ENCODE peak calls at places on chromosome 1, in four cellular contexts. One of them, this sample, is unnamed.

GRCh38 chr1:53324728-53325297 is 3.1 kb downstream of the LRP8 start:
- DNase-seq in K562: peak; percentile 70
- DNase-seq in GM12878: no peak
- DNase-seq in HepG2: no peak
- DNase-seq in this sample: no peak

GRCh38 chr1:29577512-29577911 is 341.2 kb downstream of the PTPRU start:
- DNase-seq in K562: no peak
- DNase-seq in GM12878: no peak
- DNase-seq in HepG2: no peak
- DNase-seq in this sample: peak; percentile 48

GRCh38 chr1:53629101-53629691 is 109.8 kb downstream of the GLIS1 start:
- DNase-seq in K562: no peak
- DNase-seq in GM12878: no peak
- DNase-seq in HepG2: no peak
- DNase-seq in this sample: peak; percentile 73

GRCh38 chr1:117685936-117686806 is 80.3 kb downstream of the TENT5C start:
- DNase-seq in K562: no peak
- DNase-seq in GM12878: no peak
- DNase-seq in HepG2: no peak
- DNase-seq in this sample: no peak

GRCh38 chr1:9717193-9718005 is 65.9 kb downstream of the PIK3CD start:
- DNase-seq in HepG2: peak; percentile 93
- DNase-seq in GM12878: peak; percentile 39
- DNase-seq in K562: peak; percentile 98
- DNase-seq in this sample: peak; percentile 65

GRCh38 chr1:36981771-36982622 is 52.3 kb downstream of the GRIK3 start:
- DNase-seq in GM12878: no peak
- DNase-seq in HepG2: no peak
- DNase-seq in K562: no peak
- DNase-seq in this sample: peak; percentile 28

GRCh38 chr1:59360170-59360569 is 63.3 kb downstream of the FGGY start:
- DNase-seq in K562: no peak
- DNase-seq in GM12878: no peak
- DNase-seq in HepG2: no peak
- DNase-seq in this sample: no peak

GRCh38 chr1:21647431-21648373 is 21.5 kb downstream of the RAP1GAP start:
- DNase-seq in K562: peak; percentile 98
- DNase-seq in GM12878: no peak
- DNase-seq in HepG2: no peak
- DNase-seq in this sample: no peak

GRCh38 chr1:4119516-4120220 is 219.6 kb upstream of the C1orf174 start:
- DNase-seq in GM12878: no peak
- DNase-seq in HepG2: no peak
- DNase-seq in K562: no peak
- DNase-seq in this sample: no peak

GRCh38 chr1:175204285-175204684 is 11.7 kb upstream of the KIAA0040 start:
- DNase-seq in K562: no peak
- DNase-seq in HepG2: no peak
- DNase-seq in GM12878: no peak
- DNase-seq in this sample: no peak

GRCh38 chr1:234856719-234857310 is 246.8 kb upstream of the IRF2BP2 start:
- DNase-seq in GM12878: no peak
- DNase-seq in HepG2: no peak
- DNase-seq in K562: no peak
- DNase-seq in this sample: no peak

GRCh38 chr1:22177354-22178003 is 34.6 kb upstream of the WNT4 start:
- DNase-seq in K562: no peak
- DNase-seq in GM12878: peak; percentile 56
- DNase-seq in HepG2: no peak
- DNase-seq in this sample: no peak

GRCh38 chr1:101207891-101208290 is 28.9 kb upstream of the S1PR1 start:
- DNase-seq in K562: no peak
- DNase-seq in GM12878: no peak
- DNase-seq in HepG2: no peak
- DNase-seq in this sample: no peak

GRCh38 chr1:96598416-96599168 is 123.0 kb upstream of the PTBP2 start:
- DNase-seq in GM12878: no peak
- DNase-seq in K562: no peak
- DNase-seq in HepG2: no peak
- DNase-seq in this sample: no peak

GRCh38 chr1:82969340-82969739 is 1029.6 kb downstream of the TTLL7 start:
- DNase-seq in GM12878: no peak
- DNase-seq in K562: no peak
- DNase-seq in HepG2: no peak
- DNase-seq in this sample: no peak

GRCh38 chr1:38953433-38953860 is 11.8 kb upstream of the RHBDL2 start:
- DNase-seq in GM12878: no peak
- DNase-seq in HepG2: no peak
- DNase-seq in K562: peak; percentile 63
- DNase-seq in this sample: no peak

GRCh38 chr1:22365331-22366295 is 86.0 kb upstream of the ZBTB40 start:
- DNase-seq in GM12878: no peak
- DNase-seq in K562: peak; percentile 49
- DNase-seq in HepG2: no peak
- DNase-seq in this sample: no peak

GRCh38 chr1:182127656-182128055 is 66.1 kb upstream of the ZNF648 start:
- DNase-seq in K562: no peak
- DNase-seq in GM12878: no peak
- DNase-seq in HepG2: no peak
- DNase-seq in this sample: no peak

GRCh38 chr1:171653796-171654704 is 1.6 kb upstream of the MYOC start:
- DNase-seq in K562: no peak
- DNase-seq in HepG2: no peak
- DNase-seq in GM12878: no peak
- DNase-seq in this sample: no peak

GRCh38 chr1:201426395-201427310 is 5.1 kb upstream of the TNNI1 start:
- DNase-seq in K562: no peak
- DNase-seq in GM12878: no peak
- DNase-seq in HepG2: no peak
- DNase-seq in this sample: peak; percentile 56

GRCh38 chr1:24491577-24492360 is 10.9 kb upstream of the RCAN3 start:
- DNase-seq in K562: no peak
- DNase-seq in HepG2: no peak
- DNase-seq in GM12878: no peak
- DNase-seq in this sample: peak; percentile 56
- TF ChIP-seq NFIC in K562: no peak
- TF ChIP-seq NFIC in HepG2: no peak
- TF ChIP-seq NFIC in GM12878: no peak
- TF ChIP-seq NFIC in this sample: no peak

GRCh38 chr1:20242890-20243479 is 47.7 kb upstream of the VWA5B1 start:
- DNase-seq in K562: peak; percentile 10
- DNase-seq in GM12878: no peak
- DNase-seq in HepG2: no peak
- DNase-seq in this sample: no peak

GRCh38 chr1:20237646-20238045 is 51.3 kb upstream of the PLA2G2C start:
- DNase-seq in HepG2: no peak
- DNase-seq in K562: no peak
- DNase-seq in GM12878: no peak
- DNase-seq in this sample: peak; percentile 26

GRCh38 chr1:20234761-20235540 is 48.6 kb upstream of the PLA2G2C start:
- DNase-seq in GM12878: no peak
- DNase-seq in K562: no peak
- DNase-seq in HepG2: no peak
- DNase-seq in this sample: no peak

DNA sequence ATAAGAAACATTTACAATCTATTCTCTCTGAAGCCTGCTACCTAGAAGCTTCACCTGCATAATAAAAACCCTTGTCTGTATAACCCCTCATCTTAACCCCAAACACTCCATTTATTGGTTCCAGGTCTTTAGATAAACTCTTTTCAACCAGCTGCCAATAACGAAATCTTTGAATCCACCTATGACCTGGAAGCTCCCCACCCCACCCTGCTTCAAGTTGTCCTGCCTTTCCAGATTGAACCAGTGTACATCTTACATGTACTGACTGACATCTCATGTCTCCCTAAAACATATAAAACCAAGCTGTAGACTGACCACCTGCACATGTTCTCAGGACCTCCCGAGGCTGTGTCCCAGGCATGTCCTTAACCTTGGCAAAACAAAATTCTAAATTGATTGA is 50.7 kb upstream of the VWA5B1 start:
- DNase-seq in GM12878: no peak
- DNase-seq in HepG2: no peak
- DNase-seq in K562: no peak
- DNase-seq in this sample: no peak
- TF ChIP-seq NFIC in GM12878: no peak
- TF ChIP-seq NFIC in HepG2: no peak
- TF ChIP-seq NFIC in K562: no peak
- TF ChIP-seq NFIC in this sample: no peak

GRCh38 chr1:27789511-27790154 is 16.6 kb downstream of the STX12 start:
- DNase-seq in GM12878: no peak
- DNase-seq in K562: peak; percentile 44
- DNase-seq in HepG2: no peak
- DNase-seq in this sample: no peak
- TF ChIP-seq NFIC in GM12878: no peak
- TF ChIP-seq NFIC in K562: no peak
- TF ChIP-seq NFIC in HepG2: no peak
- TF ChIP-seq NFIC in this sample: no peak

DNA sequence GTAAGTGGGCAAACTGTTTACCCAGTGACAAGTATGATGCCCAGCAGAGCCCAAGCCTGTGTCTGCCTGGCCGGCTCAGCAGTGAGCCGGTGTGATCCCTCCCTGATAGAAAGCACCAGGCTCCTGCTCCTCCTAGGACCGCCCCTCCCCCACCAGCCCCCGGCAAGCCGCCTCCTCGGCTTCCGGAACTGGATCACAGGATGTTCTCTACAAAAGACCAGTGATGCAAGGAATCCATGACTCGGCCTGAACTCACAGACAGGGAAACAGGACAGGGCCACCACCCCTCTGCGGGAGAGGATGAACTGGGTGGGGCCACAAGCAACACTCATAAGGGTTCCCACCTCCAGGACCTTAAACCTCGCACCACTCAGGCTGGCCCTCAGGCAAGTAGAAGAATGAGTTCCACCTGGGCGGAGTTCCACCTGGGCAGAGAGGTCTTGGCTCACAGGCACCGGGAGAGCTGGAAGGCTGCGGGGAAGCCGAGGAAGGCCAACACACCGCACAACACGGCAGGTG is 7.8 kb downstream of the ACOT7 start:
- DNase-seq in K562: no peak
- DNase-seq in GM12878: no peak
- DNase-seq in HepG2: no peak
- DNase-seq in this sample: peak; percentile 93
- TF ChIP-seq NFIC in K562: no peak
- TF ChIP-seq NFIC in GM12878: no peak
- TF ChIP-seq NFIC in HepG2: no peak
- TF ChIP-seq NFIC in this sample: no peak

GRCh38 chr1:48472747-48473146 is 743 bp upstream of the SPATA6 start:
- DNase-seq in K562: no peak
- DNase-seq in GM12878: no peak
- DNase-seq in HepG2: no peak
- DNase-seq in this sample: peak; percentile 17

GRCh38 chr1:48470506-48470905 is 1.5 kb downstream of the SPATA6 start:
- DNase-seq in HepG2: no peak
- DNase-seq in GM12878: no peak
- DNase-seq in K562: no peak
- DNase-seq in this sample: no peak

GRCh38 chr1:48471103-48471502 is 901 bp downstream of the SPATA6 start:
- DNase-seq in GM12878: no peak
- DNase-seq in K562: no peak
- DNase-seq in HepG2: no peak
- DNase-seq in this sample: no peak

GRCh38 chr1:48471603-48472576 is at the start of gene SPATA6:
- DNase-seq in K562: peak; percentile 94
- DNase-seq in GM12878: peak; percentile 24
- DNase-seq in HepG2: peak; percentile 83
- DNase-seq in this sample: peak; percentile 97

GRCh38 chr1:48469616-48470500 is 2.1 kb downstream of the SPATA6 start:
- DNase-seq in K562: no peak
- DNase-seq in GM12878: no peak
- DNase-seq in HepG2: no peak
- DNase-seq in this sample: no peak
- TF ChIP-seq NFIC in K562: no peak
- TF ChIP-seq NFIC in GM12878: no peak
- TF ChIP-seq NFIC in HepG2: no peak
- TF ChIP-seq NFIC in this sample: no peak